ENCODE peak calls at places on chromosome 4, in eight cellular contexts. Q, M, T, S, L, P, J and U are unnamed samples.

GRCh38 chr4:134812611-134813010 is 611.0 kb upstream of the PABPC4L start:
- DNase-seq in P (no peak), S (no peak), J (no peak), M (no peak), Q (no peak), T (no peak), L (no peak), U (no peak)

GRCh38 chr4:58301384-58301783 is 1191.2 kb upstream of the IGFBP7 start:
- DNase-seq in T (no peak), M (peak; percentile 45), Q (peak; percentile 12), J (no peak), L (no peak), P (no peak), S (no peak), U (no peak)

GRCh38 chr4:31204895-31205294 is 484.7 kb downstream of the PCDH7 start:
- DNase-seq in S (no peak), L (no peak), M (no peak), P (no peak), J (no peak), Q (no peak), T (no peak), U (no peak)

GRCh38 chr4:10099521-10100325 is 16.9 kb downstream of the WDR1 start:
- DNase-seq in S (no peak), J (no peak), T (no peak), Q (no peak), M (no peak), P (no peak), L (no peak), U (no peak)

GRCh38 chr4:135186002-135186401 is 984.4 kb upstream of the PABPC4L start:
- DNase-seq in Q (no peak), M (peak; percentile 78), S (no peak), P (no peak), T (no peak), L (no peak), J (no peak), U (no peak)

GRCh38 chr4:80540785-80541469 is 205.4 kb downstream of the CFAP299 start:
- DNase-seq in S (no peak), M (no peak), J (peak; percentile 55), T (no peak), Q (no peak), L (no peak), P (no peak), U (no peak)

GRCh38 chr4:165686756-165687155 is 186.3 kb upstream of the TLL1 start:
- DNase-seq in T (no peak), L (no peak), P (no peak), J (no peak), S (no peak), M (no peak), Q (no peak), U (no peak)

GRCh38 chr4:16225139-16225538 is 1.1 kb downstream of the TAPT1 start:
- DNase-seq in J (peak; percentile 41), Q (no peak), L (no peak), S (no peak), P (peak; percentile 36), T (no peak), M (no peak), U (no peak)

GRCh38 chr4:36651253-36651652 is 369.8 kb downstream of the DTHD1 start:
- DNase-seq in P (peak; percentile 86), T (no peak), L (no peak), M (no peak), S (no peak), J (no peak), Q (no peak), U (no peak)

GRCh38 chr4:169270810-169271691 is at the start of gene SH3RF1:
- DNase-seq in P (peak; percentile 50), M (peak; percentile 89), L (peak; percentile 87), T (peak; percentile 73), J (peak; percentile 82), Q (peak; percentile 87), S (peak; percentile 90), U (peak; percentile 86)

GRCh38 chr4:39062499-39062898 is 467 bp downstream of the KLHL5 start:
- DNase-seq in L (no peak), M (no peak), P (no peak), T (no peak), Q (no peak), J (no peak), S (no peak), U (no peak)

GRCh38 chr4:85756938-85757337 is 282.0 kb downstream of the ARHGAP24 start:
- DNase-seq in Q (peak; percentile 31), S (no peak), J (peak; percentile 62), T (no peak), L (no peak), P (peak; percentile 40), M (peak; percentile 64), U (no peak)
- TF ChIP-seq CTCF in Q (peak; percentile 53), S (no peak), J (peak; percentile 64), T (no peak), L (no peak), P (peak; percentile 30), M (peak; percentile 71), U (no peak)

GRCh38 chr4:70841951-70842350 is 2.3 kb upstream of the GRSF1 start:
- DNase-seq in J (no peak), Q (peak; percentile 17), L (no peak), S (no peak), M (peak; percentile 55), P (no peak), T (no peak), U (no peak)

GRCh38 chr4:70838972-70839536 is 636 bp downstream of the GRSF1 start:
- DNase-seq in P (peak; percentile 44), L (peak; percentile 33), Q (peak; percentile 77), T (peak; percentile 50), S (peak; percentile 67), M (peak; percentile 79), J (peak; percentile 49), U (peak; percentile 56)

GRCh38 chr4:70838400-70838971 is 1.2 kb downstream of the GRSF1 start:
- DNase-seq in Q (no peak), L (no peak), S (no peak), T (no peak), M (no peak), J (peak; percentile 10), P (no peak), U (no peak)

GRCh38 chr4:70842761-70843435 is 3.2 kb upstream of the GRSF1 start:
- DNase-seq in L (no peak), T (no peak), Q (no peak), J (no peak), M (no peak), P (no peak), S (no peak), U (no peak)

GRCh38 chr4:70839537-70840093 is at the start of gene GRSF1:
- DNase-seq in M (peak; percentile 98), P (peak; percentile 75), Q (peak; percentile 95), J (peak; percentile 91), L (peak; percentile 87), S (peak; percentile 94), T (peak; percentile 81), U (peak; percentile 84)
- TF ChIP-seq CTCF in M (peak; percentile 25), P (no peak), Q (no peak), J (no peak), L (peak; percentile 33), S (no peak), T (no peak), U (no peak)

GRCh38 chr4:56183344-56183959 is 203.8 kb downstream of the AASDH start:
- DNase-seq in L (no peak), S (no peak), Q (no peak), M (peak; percentile 49), T (no peak), P (no peak), J (no peak), U (no peak)

GRCh38 chr4:56181140-56181950 is 205.9 kb downstream of the AASDH start:
- DNase-seq in L (no peak), M (no peak), P (peak; percentile 13), T (no peak), S (no peak), Q (no peak), J (no peak), U (no peak)

GRCh38 chr4:56186808-56187523 is 200.3 kb downstream of the AASDH start:
- DNase-seq in P (no peak), L (no peak), S (no peak), J (no peak), Q (peak; percentile 17), T (no peak), M (peak; percentile 75), U (no peak)

GRCh38 chr4:56184214-56184613 is 203.1 kb downstream of the AASDH start:
- DNase-seq in J (no peak), T (no peak), Q (no peak), L (no peak), S (no peak), M (no peak), P (no peak), U (no peak)

GRCh38 chr4:56182356-56182755 is 204.9 kb downstream of the AASDH start:
- DNase-seq in J (no peak), P (no peak), T (no peak), Q (no peak), M (no peak), L (no peak), S (no peak), U (no peak)
- TF ChIP-seq CTCF in J (no peak), P (no peak), T (no peak), Q (no peak), M (no peak), L (no peak), S (no peak), U (no peak)

DNA sequence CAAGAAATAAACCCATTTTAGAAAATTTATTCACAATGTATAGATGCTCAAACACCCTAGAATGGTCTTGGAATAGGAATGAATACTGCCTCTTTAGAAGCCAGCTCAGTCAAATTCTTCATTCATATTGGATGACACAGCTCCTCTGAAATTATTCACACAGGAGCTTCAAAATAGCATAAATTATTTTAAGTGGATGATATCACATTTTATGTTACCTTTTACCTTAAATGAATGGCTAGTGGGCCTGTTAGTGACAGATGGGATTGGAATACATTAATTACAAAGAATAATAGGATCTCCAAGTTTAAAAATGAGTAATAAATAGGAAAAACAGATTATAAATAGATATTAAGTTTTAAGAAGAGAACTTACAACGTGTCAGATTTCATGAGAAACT is 184.4 kb downstream of the GABRB1 start:
- DNase-seq in Q (no peak), L (no peak), T (no peak), J (peak; percentile 29), S (no peak), P (no peak), M (no peak), U (no peak)
- TF ChIP-seq CTCF in Q (no peak), L (no peak), T (no peak), J (no peak), S (no peak), P (no peak), M (no peak), U (no peak)

DNA sequence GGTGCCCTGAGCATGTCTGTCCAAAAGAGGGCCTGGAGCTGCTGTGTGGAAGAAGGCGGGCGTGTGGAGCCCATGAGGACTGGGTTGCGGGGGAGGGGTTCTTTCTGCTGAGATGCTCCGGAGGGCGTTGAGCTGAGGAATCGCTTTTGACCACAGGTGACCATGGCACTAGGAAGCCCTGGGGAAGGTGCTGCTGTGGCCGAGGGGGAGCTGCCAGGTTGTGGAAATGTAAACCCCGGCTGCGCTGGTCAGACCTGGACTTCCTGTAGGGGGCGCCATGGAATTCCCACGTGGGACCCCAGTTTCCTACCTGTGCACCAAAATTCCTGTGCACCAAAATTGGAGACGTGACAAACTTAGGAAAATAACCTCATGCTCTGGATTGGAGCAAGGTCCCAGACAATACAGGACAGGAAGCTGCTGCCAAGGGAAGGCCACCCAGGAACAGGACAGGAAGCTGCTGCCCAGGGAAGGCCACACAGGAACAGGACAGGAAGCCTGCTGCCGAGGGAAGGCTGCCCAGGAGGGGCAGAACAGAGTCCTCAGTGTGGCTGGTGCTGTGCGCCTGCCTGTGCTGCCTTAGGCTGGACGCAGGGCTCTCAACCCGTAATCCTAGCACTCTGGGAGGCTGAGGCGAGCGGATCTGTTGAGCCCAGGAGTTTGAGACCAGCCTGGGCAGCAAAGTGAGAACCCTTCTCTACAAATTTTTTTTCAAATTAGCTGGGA is 28.4 kb upstream of the UVSSA start:
- DNase-seq in S (no peak), J (no peak), L (no peak), T (peak; percentile 18), Q (no peak), P (no peak), M (peak; percentile 74), U (no peak)
- TF ChIP-seq CTCF in S (no peak), J (peak; percentile 13), L (no peak), T (peak; percentile 52), Q (peak; percentile 39), P (peak; percentile 24), M (peak; percentile 68), U (no peak)